ENCODE peak calls at places on chromosome 22, in ten cellular contexts. One of them, this sample, is unnamed.

GRCh38 chr22:31618471-31619176 is 43.4 kb downstream of the PISD start:
- DNase-seq in NCI-H226: no peak
- DNase-seq in astrocyte of the cerebellum: no peak
- DNase-seq in NCI-H460: no peak
- DNase-seq in activated naive CD4-positive, alpha-beta T cell: no peak
- DNase-seq in effector CD4-positive, alpha-beta T cell: no peak
- DNase-seq in stimulated activated CD8-positive, alpha-beta memory T cell treated with anti-CD3 and anti-CD28 coated beads, Interleukin-4, amount 100 ng/mL, for 24 hours: no peak
- DNase-seq in fibroblast of lung: no peak
- DNase-seq in CD4-positive, alpha-beta T cell: no peak
- DNase-seq in iPS-NIHi11: no peak
- DNase-seq in this sample: no peak

GRCh38 chr22:37661160-37661924 is 2.8 kb downstream of the PDXP start:
- DNase-seq in NCI-H226: no peak
- DNase-seq in astrocyte of the cerebellum: peak
- DNase-seq in NCI-H460: no peak
- DNase-seq in activated naive CD4-positive, alpha-beta T cell: no peak
- DNase-seq in effector CD4-positive, alpha-beta T cell: no peak
- DNase-seq in stimulated activated CD8-positive, alpha-beta memory T cell treated with anti-CD3 and anti-CD28 coated beads, Interleukin-4, amount 100 ng/mL, for 24 hours: no peak
- DNase-seq in fibroblast of lung: peak
- DNase-seq in CD4-positive, alpha-beta T cell: peak
- DNase-seq in iPS-NIHi11: no peak
- DNase-seq in this sample: peak

GRCh38 chr22:28922540-28923244 is 39.3 kb downstream of the ZNRF3 start:
- DNase-seq in NCI-H226: no peak
- DNase-seq in astrocyte of the cerebellum: no peak
- DNase-seq in NCI-H460: no peak
- DNase-seq in activated naive CD4-positive, alpha-beta T cell: no peak
- DNase-seq in effector CD4-positive, alpha-beta T cell: no peak
- DNase-seq in stimulated activated CD8-positive, alpha-beta memory T cell treated with anti-CD3 and anti-CD28 coated beads, Interleukin-4, amount 100 ng/mL, for 24 hours: no peak
- DNase-seq in fibroblast of lung: no peak
- DNase-seq in CD4-positive, alpha-beta T cell: no peak
- DNase-seq in iPS-NIHi11: no peak
- DNase-seq in this sample: no peak

GRCh38 chr22:40484906-40485660 is 114.7 kb downstream of the SGSM3 start:
- DNase-seq in NCI-H226: peak
- DNase-seq in astrocyte of the cerebellum: no peak
- DNase-seq in NCI-H460: no peak
- DNase-seq in activated naive CD4-positive, alpha-beta T cell: no peak
- DNase-seq in effector CD4-positive, alpha-beta T cell: no peak
- DNase-seq in stimulated activated CD8-positive, alpha-beta memory T cell treated with anti-CD3 and anti-CD28 coated beads, Interleukin-4, amount 100 ng/mL, for 24 hours: no peak
- DNase-seq in fibroblast of lung: peak
- DNase-seq in CD4-positive, alpha-beta T cell: no peak
- DNase-seq in iPS-NIHi11: no peak
- DNase-seq in this sample: no peak

GRCh38 chr22:37054078-37054440 is 2.5 kb downstream of the KCTD17 start:
- DNase-seq in NCI-H226: no peak
- DNase-seq in astrocyte of the cerebellum: no peak
- DNase-seq in NCI-H460: no peak
- DNase-seq in activated naive CD4-positive, alpha-beta T cell: no peak
- DNase-seq in effector CD4-positive, alpha-beta T cell: no peak
- DNase-seq in stimulated activated CD8-positive, alpha-beta memory T cell treated with anti-CD3 and anti-CD28 coated beads, Interleukin-4, amount 100 ng/mL, for 24 hours: no peak
- DNase-seq in fibroblast of lung: no peak
- DNase-seq in CD4-positive, alpha-beta T cell: no peak
- DNase-seq in iPS-NIHi11: no peak
- DNase-seq in this sample: no peak

GRCh38 chr22:49368221-49368975 is 459.3 kb downstream of the BRD1 start:
- DNase-seq in NCI-H226: no peak
- DNase-seq in astrocyte of the cerebellum: no peak
- DNase-seq in NCI-H460: no peak
- DNase-seq in activated naive CD4-positive, alpha-beta T cell: no peak
- DNase-seq in effector CD4-positive, alpha-beta T cell: no peak
- DNase-seq in stimulated activated CD8-positive, alpha-beta memory T cell treated with anti-CD3 and anti-CD28 coated beads, Interleukin-4, amount 100 ng/mL, for 24 hours: no peak
- DNase-seq in fibroblast of lung: no peak
- DNase-seq in CD4-positive, alpha-beta T cell: no peak
- DNase-seq in iPS-NIHi11: no peak
- DNase-seq in this sample: no peak

GRCh38 chr22:20779813-20780148 is 5.9 kb downstream of the SERPIND1 start:
- DNase-seq in NCI-H226: no peak
- DNase-seq in astrocyte of the cerebellum: peak
- DNase-seq in NCI-H460: peak
- DNase-seq in activated naive CD4-positive, alpha-beta T cell: no peak
- DNase-seq in effector CD4-positive, alpha-beta T cell: no peak
- DNase-seq in stimulated activated CD8-positive, alpha-beta memory T cell treated with anti-CD3 and anti-CD28 coated beads, Interleukin-4, amount 100 ng/mL, for 24 hours: no peak
- DNase-seq in fibroblast of lung: peak
- DNase-seq in CD4-positive, alpha-beta T cell: no peak
- DNase-seq in iPS-NIHi11: no peak
- DNase-seq in this sample: no peak

GRCh38 chr22:21450320-21450831 is 16.8 kb upstream of the TMEM191C start:
- DNase-seq in NCI-H226: no peak
- DNase-seq in astrocyte of the cerebellum: no peak
- DNase-seq in NCI-H460: no peak
- DNase-seq in activated naive CD4-positive, alpha-beta T cell: no peak
- DNase-seq in effector CD4-positive, alpha-beta T cell: no peak
- DNase-seq in stimulated activated CD8-positive, alpha-beta memory T cell treated with anti-CD3 and anti-CD28 coated beads, Interleukin-4, amount 100 ng/mL, for 24 hours: no peak
- DNase-seq in fibroblast of lung: no peak
- DNase-seq in CD4-positive, alpha-beta T cell: no peak
- DNase-seq in iPS-NIHi11: no peak
- DNase-seq in this sample: no peak

GRCh38 chr22:19772673-19773469 is 12.3 kb downstream of the TBX1 start:
- DNase-seq in NCI-H226: no peak
- DNase-seq in astrocyte of the cerebellum: no peak
- DNase-seq in NCI-H460: no peak
- DNase-seq in activated naive CD4-positive, alpha-beta T cell: no peak
- DNase-seq in effector CD4-positive, alpha-beta T cell: no peak
- DNase-seq in stimulated activated CD8-positive, alpha-beta memory T cell treated with anti-CD3 and anti-CD28 coated beads, Interleukin-4, amount 100 ng/mL, for 24 hours: no peak
- DNase-seq in fibroblast of lung: no peak
- DNase-seq in CD4-positive, alpha-beta T cell: no peak
- DNase-seq in iPS-NIHi11: no peak
- DNase-seq in this sample: no peak

GRCh38 chr22:46802608-46803027 is 40.2 kb downstream of the TBC1D22A start:
- DNase-seq in NCI-H226: no peak
- DNase-seq in astrocyte of the cerebellum: no peak
- DNase-seq in NCI-H460: no peak
- DNase-seq in activated naive CD4-positive, alpha-beta T cell: no peak
- DNase-seq in effector CD4-positive, alpha-beta T cell: no peak
- DNase-seq in stimulated activated CD8-positive, alpha-beta memory T cell treated with anti-CD3 and anti-CD28 coated beads, Interleukin-4, amount 100 ng/mL, for 24 hours: no peak
- DNase-seq in fibroblast of lung: no peak
- DNase-seq in CD4-positive, alpha-beta T cell: no peak
- DNase-seq in iPS-NIHi11: no peak
- DNase-seq in this sample: no peak

GRCh38 chr22:46587492-46588278 is 32.5 kb upstream of the GRAMD4 start:
- DNase-seq in NCI-H226: no peak
- DNase-seq in astrocyte of the cerebellum: no peak
- DNase-seq in NCI-H460: no peak
- DNase-seq in activated naive CD4-positive, alpha-beta T cell: no peak
- DNase-seq in effector CD4-positive, alpha-beta T cell: no peak
- DNase-seq in stimulated activated CD8-positive, alpha-beta memory T cell treated with anti-CD3 and anti-CD28 coated beads, Interleukin-4, amount 100 ng/mL, for 24 hours: no peak
- DNase-seq in fibroblast of lung: no peak
- DNase-seq in CD4-positive, alpha-beta T cell: peak
- DNase-seq in iPS-NIHi11: no peak
- DNase-seq in this sample: no peak

GRCh38 chr22:42937164-42937854 is 77.6 kb downstream of the PACSIN2 start:
- DNase-seq in NCI-H226: peak
- DNase-seq in astrocyte of the cerebellum: peak
- DNase-seq in NCI-H460: peak
- DNase-seq in activated naive CD4-positive, alpha-beta T cell: no peak
- DNase-seq in effector CD4-positive, alpha-beta T cell: no peak
- DNase-seq in stimulated activated CD8-positive, alpha-beta memory T cell treated with anti-CD3 and anti-CD28 coated beads, Interleukin-4, amount 100 ng/mL, for 24 hours: peak
- DNase-seq in fibroblast of lung: peak
- DNase-seq in CD4-positive, alpha-beta T cell: no peak
- DNase-seq in iPS-NIHi11: no peak
- DNase-seq in this sample: peak

GRCh38 chr22:36208934-36209333 is 7.3 kb upstream of the APOL4 start:
- DNase-seq in NCI-H226: no peak
- DNase-seq in astrocyte of the cerebellum: no peak
- DNase-seq in NCI-H460: no peak
- DNase-seq in activated naive CD4-positive, alpha-beta T cell: no peak
- DNase-seq in effector CD4-positive, alpha-beta T cell: no peak
- DNase-seq in stimulated activated CD8-positive, alpha-beta memory T cell treated with anti-CD3 and anti-CD28 coated beads, Interleukin-4, amount 100 ng/mL, for 24 hours: no peak
- DNase-seq in fibroblast of lung: no peak
- DNase-seq in CD4-positive, alpha-beta T cell: no peak
- DNase-seq in iPS-NIHi11: no peak
- DNase-seq in this sample: no peak

GRCh38 chr22:25777870-25778269 is 35.9 kb downstream of the MYO18B start:
- DNase-seq in NCI-H226: no peak
- DNase-seq in astrocyte of the cerebellum: peak
- DNase-seq in NCI-H460: peak
- DNase-seq in activated naive CD4-positive, alpha-beta T cell: no peak
- DNase-seq in effector CD4-positive, alpha-beta T cell: no peak
- DNase-seq in stimulated activated CD8-positive, alpha-beta memory T cell treated with anti-CD3 and anti-CD28 coated beads, Interleukin-4, amount 100 ng/mL, for 24 hours: no peak
- DNase-seq in fibroblast of lung: peak
- DNase-seq in CD4-positive, alpha-beta T cell: no peak
- DNase-seq in iPS-NIHi11: no peak
- DNase-seq in this sample: peak

This sample was measured in H4.